ENCODE peak calls at places on chromosomes 5 and 9, in ten cellular contexts. W is CD8-positive, alpha-beta T cell; P is tibial nerve; Y is heart left ventricle; C is neuronal stem cell; H is colonic mucosa; R is aorta; I is sigmoid colon; B is cardiac muscle cell; N is A673. X is an unnamed sample. For H3K27me3 and H3K36me3, the result is how much of the 10 kb centered on the place peaks cover.

GRCh38 chr5:149931992-149932436 is 12.6 kb downstream of the PDE6A start:
- DNase-seq in H (no peak), Y (no peak), W (no peak), I (no peak), P (no peak), C (no peak), B (no peak), N (no peak), R (no peak), X (no peak)

GRCh38 chr9:26169684-26170083 is 491.4 kb upstream of the TUSC1 start:
- DNase-seq in N (no peak), H (no peak), P (no peak), W (no peak), Y (no peak), C (no peak), I (no peak), R (no peak), B (no peak), X (no peak)

GRCh38 chr9:12996971-12997370 is 222.2 kb downstream of the LURAP1L start:
- DNase-seq in W (no peak), Y (no peak), C (no peak), R (no peak), I (no peak), N (no peak), B (no peak), P (no peak), H (no peak), X (no peak)

GRCh38 chr5:179184521-179185050 is 124.4 kb downstream of the ZNF354C start:
- DNase-seq in C (no peak), B (no peak), W (no peak), N (no peak), R (peak), H (no peak), P (no peak), I (no peak), Y (no peak), X (no peak)

GRCh38 chr9:69499959-69500358 is 172.2 kb downstream of the APBA1 start:
- DNase-seq in N (no peak), H (no peak), C (no peak), P (no peak), B (no peak), R (no peak), I (no peak), Y (no peak), W (no peak), X (no peak)

GRCh38 chr5:87541033-87541432 is 128.3 kb upstream of the CCNH start:
- DNase-seq in I (peak), B (peak), H (peak), N (peak), R (no peak), P (peak), Y (peak), W (no peak), C (peak), X (no peak)

GRCh38 chr5:159905496-159905895 is 10.8 kb upstream of the ADRA1B start:
- DNase-seq in N (no peak), W (no peak), C (no peak), Y (no peak), I (no peak), R (no peak), P (no peak), B (no peak), H (peak), X (no peak)

GRCh38 chr9:86134361-86134760 is 35.0 kb upstream of the GOLM1 start:
- DNase-seq in Y (no peak), R (no peak), H (no peak), N (no peak), I (no peak), B (no peak), C (no peak), W (no peak), P (no peak), X (no peak)

GRCh38 chr9:119005162-119005561 is 364.1 kb downstream of the BRINP1 start:
- DNase-seq in W (no peak), Y (no peak), I (no peak), B (peak), C (peak), N (no peak), H (no peak), R (no peak), P (no peak), X (no peak)

GRCh38 chr9:38687389-38687842 is 32.5 kb downstream of the FAM240B start:
- DNase-seq in C (no peak), I (peak), P (no peak), N (no peak), R (peak), Y (no peak), B (no peak), H (peak), W (no peak), X (no peak)

GRCh38 chr9:127872492-127873222 is 4.8 kb downstream of the AK1 start:
- DNase-seq in B (no peak), P (no peak), H (no peak), R (no peak), N (no peak), W (no peak), I (no peak), C (no peak), Y (no peak), X (no peak)

GRCh38 chr9:115615821-115616665 is 498.1 kb upstream of the TNC start:
- DNase-seq in R (no peak), I (no peak), P (no peak), W (no peak), B (no peak), N (peak), Y (no peak), H (no peak), C (no peak), X (no peak)

GRCh38 chr5:66666778-66667177 is 70.6 kb downstream of the MAST4 start:
- DNase-seq in Y (no peak), W (no peak), B (peak), I (no peak), R (no peak), P (no peak), N (no peak), H (peak), C (no peak), X (no peak)

GRCh38 chr5:132686193-132686592 is 12.4 kb downstream of the IL4 start:
- DNase-seq in C (no peak), N (no peak), H (no peak), P (no peak), B (no peak), I (no peak), Y (no peak), W (no peak), R (no peak), X (no peak)

GRCh38 chr9:2600307-2600706 is 21.3 kb upstream of the VLDLR start:
- DNase-seq in C (no peak), R (no peak), B (no peak), I (no peak), W (no peak), H (no peak), Y (no peak), N (no peak), P (no peak), X (no peak)

GRCh38 chr9:42852133-42852532 is 668.7 kb downstream of the SPATA31A6 start:
- DNase-seq in N (peak), W (no peak), Y (peak), I (no peak), P (no peak), C (peak), H (peak), R (peak), B (peak), X (peak)

GRCh38 chr5:135481908-135482307 is 29.8 kb upstream of the TIFAB start:
- DNase-seq in Y (no peak), C (no peak), N (no peak), W (no peak), P (no peak), R (peak), B (no peak), I (no peak), H (no peak), X (no peak)

GRCh38 chr5:106966686-106967315 is 703.9 kb downstream of the EFNA5 start:
- DNase-seq in B (no peak), P (no peak), Y (no peak), N (no peak), H (no peak), C (no peak), R (no peak), W (no peak), I (no peak), X (no peak)

GRCh38 chr5:96172436-96172835 is 210.8 kb upstream of the ELL2 start:
- DNase-seq in C (no peak), Y (no peak), N (no peak), W (no peak), B (no peak), I (no peak), P (no peak), R (no peak), H (no peak), X (no peak)

GRCh38 chr9:110752766-110753165 is 84.2 kb downstream of the MUSK start:
- DNase-seq in P (no peak), H (no peak), I (no peak), W (no peak), B (no peak), N (peak), R (no peak), Y (no peak), C (no peak), X (no peak)

GRCh38 chr5:55254802-55255201 is 21.4 kb upstream of the CCNO start:
- DNase-seq in I (no peak), C (no peak), W (no peak), R (no peak), Y (no peak), B (no peak), P (no peak), H (no peak), N (no peak), X (no peak)

GRCh38 chr9:114385412-114386181 is 2.2 kb downstream of the AKNA start:
- DNase-seq in C (no peak), N (peak), B (no peak), Y (peak), P (peak), R (peak), H (peak), I (peak), W (peak), X (peak)

GRCh38 chr5:174876-175465 is 16.3 kb upstream of the LRRC14B start:
- DNase-seq in R (peak), C (no peak), P (no peak), W (no peak), H (no peak), N (no peak), B (no peak), Y (no peak), I (peak), X (no peak)

GRCh38 chr5:123440456-123440855 is 17.3 kb upstream of the CEP120 start:
- DNase-seq in N (no peak), I (no peak), W (no peak), Y (no peak), H (no peak), B (no peak), P (no peak), C (no peak), R (no peak), X (no peak)

GRCh38 chr9:81083821-81084512 is 605.4 kb downstream of the TLE1 start:
- DNase-seq in Y (no peak), B (no peak), W (no peak), H (no peak), N (no peak), P (no peak), R (no peak), C (no peak), I (no peak), X (no peak)

GRCh38 chr5:50962934-50963646 is 296.7 kb downstream of the PARP8 start:
- DNase-seq in C (peak), I (peak), R (peak), B (peak), W (peak), Y (peak), N (peak), P (peak), H (peak), X (peak)

GRCh38 chr9:91949293-91949945 is 609 bp downstream of the ROR2 start:
- DNase-seq in C (peak), W (no peak), Y (no peak), N (peak), H (no peak), B (peak), R (no peak), P (no peak), I (peak), X (no peak)

GRCh38 chr9:136533775-136534157 is 12.1 kb downstream of the NOTCH1 start:
- DNase-seq in R (no peak), Y (no peak), I (no peak), N (no peak), P (no peak), W (peak), H (peak), B (no peak), C (no peak), X (no peak)

GRCh38 chr9:86253577-86253976 is 5.9 kb downstream of the C9orf153 start:
- DNase-seq in I (no peak), W (no peak), P (no peak), N (no peak), B (no peak), C (no peak), H (no peak), R (no peak), Y (no peak), X (no peak)

GRCh38 chr5:138974227-138975063 is 99.3 kb upstream of the LRRTM2 start:
- DNase-seq in H (no peak), W (no peak), C (no peak), B (peak), P (no peak), Y (peak), I (no peak), R (no peak), N (peak), X (no peak)

GRCh38 chr9:34151398-34151797 is 24.9 kb upstream of the DCAF12 start:
- DNase-seq in P (no peak), H (no peak), Y (no peak), C (no peak), B (no peak), N (no peak), I (no peak), W (no peak), R (peak), X (no peak)
- H3K27me3 ChIP-seq in P (under half), H (under half), Y (under half), C (under half), B (under half), N (under half), I (under half), W (under half), R (under half), X (under half)

GRCh38 chr5:73858786-73859185 is 232.8 kb downstream of the ARHGEF28 start:
- DNase-seq in Y (no peak), P (no peak), N (no peak), I (no peak), C (no peak), R (no peak), W (no peak), B (no peak), H (no peak), X (no peak)
- H3K36me3 ChIP-seq in Y (under half), P (under half), N (under half), I (under half), C (under half), R (under half), W (under half), B (under half), H (under half), X (under half)

GRCh38 chr9:109499061-109499630 is 1.0 kb upstream of the PTPN3 start:
- DNase-seq in I (no peak), N (no peak), Y (no peak), R (no peak), W (no peak), C (no peak), B (no peak), H (no peak), P (no peak), X (no peak)
- H3K27me3 ChIP-seq in I (under half), N (half or more), Y (half or more), R (under half), W (under half), C (under half), B (half or more), H (under half), P (half or more), X (under half)

DNA sequence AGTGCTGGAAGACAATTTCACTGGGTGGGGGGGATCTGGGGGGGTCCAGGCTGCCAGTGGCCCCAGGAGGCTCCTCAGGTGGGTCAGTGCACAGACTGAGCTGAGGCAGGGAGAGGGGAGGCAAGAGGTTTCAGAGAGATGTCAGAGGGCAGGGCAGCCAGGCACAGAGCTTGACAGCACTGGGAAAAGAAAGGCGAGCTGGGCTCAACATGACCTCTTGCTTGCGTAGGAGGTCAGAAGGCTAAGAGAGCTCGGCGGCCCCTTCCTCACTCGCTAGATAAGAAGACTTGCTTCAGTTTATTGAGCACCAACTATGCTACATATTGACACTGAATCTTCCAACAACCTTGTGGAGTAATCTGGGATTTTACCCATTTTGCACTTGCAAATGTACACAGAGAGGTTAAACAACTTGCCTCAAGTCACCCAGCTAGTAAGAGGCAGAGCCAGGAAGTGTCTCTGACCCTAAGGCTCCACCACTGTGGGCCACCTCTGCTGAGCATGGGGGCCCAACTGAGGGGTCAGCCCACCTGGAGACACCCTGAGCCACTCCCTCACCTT is 3.5 kb downstream of the PDLIM7 start:
- DNase-seq in H (no peak), N (no peak), R (no peak), W (no peak), P (no peak), C (no peak), B (no peak), Y (no peak), I (no peak), X (no peak)
- H3K36me3 ChIP-seq in H (under half), N (under half), R (under half), W (under half), P (under half), C (under half), B (under half), Y (under half), I (half or more), X (under half)

GRCh38 chr9:135065151-135065550 is 22.3 kb upstream of the OLFM1 start:
- DNase-seq in I (peak), H (no peak), R (peak), Y (no peak), C (no peak), W (no peak), B (no peak), P (peak), N (no peak), X (no peak)
- H3K27me3 ChIP-seq in I (under half), H (under half), R (under half), Y (under half), C (under half), W (under half), B (under half), P (under half), N (under half), X (under half)

GRCh38 chr5:1331861-1332405 is 13.0 kb downstream of the CLPTM1L start:
- DNase-seq in I (no peak), C (no peak), B (no peak), Y (no peak), H (no peak), P (no peak), R (no peak), W (no peak), N (no peak), X (no peak)
- H3K36me3 ChIP-seq in I (half or more), C (under half), B (under half), Y (half or more), H (under half), P (under half), R (under half), W (under half), N (under half), X (half or more)

GRCh38 chr5:73306078-73306719 is 133.2 kb downstream of the TMEM174 start:
- DNase-seq in N (no peak), W (no peak), I (no peak), H (no peak), C (no peak), B (no peak), Y (no peak), R (no peak), P (no peak), X (no peak)
- H3K27me3 ChIP-seq in N (under half), W (under half), I (under half), H (under half), C (half or more), B (half or more), Y (half or more), R (under half), P (under half), X (under half)

DNA sequence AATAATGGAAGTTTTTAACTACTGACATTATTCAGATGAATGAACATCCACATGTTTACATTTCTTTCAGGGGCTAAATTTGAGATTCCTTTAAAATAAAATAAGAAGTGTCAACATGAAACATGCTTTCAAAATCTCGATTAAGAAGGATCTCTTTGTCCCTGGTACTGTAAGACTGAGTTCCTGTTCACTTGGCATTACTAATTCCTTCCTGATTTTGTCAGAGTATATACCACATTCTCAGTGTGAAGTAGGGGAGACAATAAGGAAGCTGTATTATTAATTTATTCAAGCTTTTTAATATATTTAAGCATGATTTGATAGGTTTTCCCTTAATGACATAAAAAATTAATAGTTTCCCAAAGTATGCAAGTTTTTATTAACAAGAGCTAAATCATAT is 81.5 kb upstream of the GRHPR start:
- DNase-seq in Y (no peak), C (no peak), W (no peak), R (no peak), I (no peak), N (peak), B (no peak), P (no peak), H (no peak), X (no peak)
- H3K36me3 ChIP-seq in Y (under half), C (under half), W (under half), R (under half), I (under half), N (under half), B (under half), P (under half), H (under half), X (under half)

X was measured in GM06990.